ENCODE peak calls at places on chromosomes 5 and 9, in seven cellular contexts. P is IMR-90, T is thyroid gland, S is pancreas, H is esophagus squamous epithelium, Q is psoas muscle, A is epithelial cell of esophagus. O is an unnamed sample.

GRCh38 chr5:141850183-141850768 is 27.9 kb downstream of the PCDH1 start:
- DNase-seq in P (peak), T (peak), S (peak), H (peak), Q (no peak), A (no peak), O (peak)

GRCh38 chr9:117744856-117745389 is 40.7 kb downstream of the TLR4 start:
- DNase-seq in P (no peak), T (no peak), S (no peak), H (no peak), Q (peak), A (no peak), O (no peak)

GRCh38 chr5:123035950-123036390 is 555 bp downstream of the PPIC start:
- DNase-seq in P (peak), T (peak), S (peak), H (no peak), Q (peak), A (peak), O (peak)

GRCh38 chr5:173327948-173328895 is at the start of gene STC2:
- DNase-seq in P (peak), T (peak), S (peak), H (no peak), Q (peak), A (peak), O (peak)

GRCh38 chr9:2480255-2480837 is 141.2 kb upstream of the VLDLR start:
- DNase-seq in P (no peak), T (no peak), S (no peak), H (no peak), Q (no peak), A (no peak), O (no peak)

GRCh38 chr9:136310273-136311030 is 6.6 kb upstream of the CCDC187 start:
- DNase-seq in P (no peak), T (peak), S (no peak), H (no peak), Q (no peak), A (no peak), O (no peak)

GRCh38 chr5:57495285-57495684 is 12.7 kb upstream of the ACTBL2 start:
- DNase-seq in P (no peak), T (no peak), S (no peak), H (no peak), Q (no peak), A (no peak), O (no peak)

GRCh38 chr5:127486471-127486870 is 31.0 kb upstream of the PRRC1 start:
- DNase-seq in P (no peak), T (no peak), S (no peak), H (no peak), Q (no peak), A (no peak), O (no peak)

GRCh38 chr5:115549154-115549553 is 4.6 kb upstream of the FEM1C start:
- DNase-seq in P (peak), T (no peak), S (no peak), H (no peak), Q (no peak), A (no peak), O (peak)

GRCh38 chr9:83920942-83921707 is at the start of gene KIF27:
- DNase-seq in P (peak), T (peak), S (peak), H (peak), Q (peak), A (peak), O (peak)

GRCh38 chr9:83919111-83919510 is 2.1 kb downstream of the KIF27 start:
- DNase-seq in P (no peak), T (no peak), S (no peak), H (no peak), Q (no peak), A (no peak), O (no peak)

GRCh38 chr9:83920469-83920941 is 727 bp downstream of the KIF27 start:
- DNase-seq in P (peak), T (peak), S (peak), H (no peak), Q (no peak), A (peak), O (peak)
- TF ChIP-seq CTCF in P (peak), T (peak), S (no peak), H (peak), Q (no peak), A (peak), O (peak)

GRCh38 chr9:115143689-115144088 is 25.7 kb upstream of the TNC start:
- DNase-seq in P (no peak), T (no peak), S (no peak), H (no peak), Q (no peak), A (no peak), O (no peak)
- H3K4me3 ChIP-seq in P (no peak), T (no peak), S (no peak), H (no peak), Q (no peak), A (no peak), O (no peak)

GRCh38 chr9:11149065-11149464 is 536.3 kb upstream of the PTPRD start:
- DNase-seq in P (no peak), T (no peak), S (no peak), H (no peak), Q (no peak), A (no peak), O (no peak)
- TF ChIP-seq CTCF in P (no peak), T (no peak), S (no peak), H (no peak), Q (no peak), A (no peak), O (no peak)

GRCh38 chr5:15452780-15453179 is 47.2 kb upstream of the FBXL7 start:
- DNase-seq in P (no peak), T (no peak), S (no peak), H (no peak), Q (no peak), A (no peak), O (no peak)
- H3K4me3 ChIP-seq in P (no peak), T (no peak), S (no peak), H (no peak), Q (no peak), A (no peak), O (no peak)